ENCODE peak calls at places on chromosomes 11 and 22, in seven cellular contexts. J is heart right ventricle; F is effector memory CD4-positive, alpha-beta T cell; Y is RWPE1; O is transverse colon; K is neural progenitor cell; X is OCI-LY7. W is an unnamed sample.

GRCh38 chr22:39514373-39514973 is 5.9 kb upstream of the ATF4 start:
- DNase-seq in F (no peak), J (no peak), Y (no peak), K (peak), O (peak), X (peak), W (no peak)

GRCh38 chr22:20117656-20118571 is 888 bp upstream of the TRMT2A start:
- DNase-seq in J (peak), Y (no peak), O (peak), K (peak), X (peak), F (peak), W (no peak)

GRCh38 chr11:8942518-8943066 is at the start of gene ASCL3:
- DNase-seq in J (no peak), Y (no peak), K (no peak), O (no peak), F (no peak), X (no peak), W (no peak)

GRCh38 chr11:134510641-134511040 is 98.6 kb upstream of the B3GAT1 start:
- DNase-seq in X (no peak), J (no peak), Y (no peak), K (no peak), O (no peak), F (no peak), W (peak)

GRCh38 chr11:123509737-123510578 is 79.9 kb downstream of the GRAMD1B start:
- DNase-seq in F (no peak), Y (no peak), J (no peak), X (no peak), K (peak), O (no peak), W (no peak)

GRCh38 chr11:94602430-94603372 is 35.5 kb downstream of the PIWIL4 start:
- DNase-seq in K (no peak), J (peak), O (peak), Y (peak), X (peak), F (no peak), W (no peak)

GRCh38 chr22:44393066-44393465 is 80.3 kb upstream of the SHISAL1 start:
- DNase-seq in J (no peak), K (no peak), X (no peak), O (no peak), Y (no peak), F (no peak), W (peak)

GRCh38 chr11:125950696-125951645 is 5.1 kb downstream of the VSIG10L2 start:
- DNase-seq in J (peak), K (no peak), O (peak), X (no peak), Y (no peak), F (no peak), W (no peak)

GRCh38 chr22:41403532-41404318 is 22.0 kb downstream of the TEF start:
- DNase-seq in Y (peak), X (peak), F (peak), O (peak), K (peak), J (peak), W (peak)

GRCh38 chr11:76791861-76792260 is 8.7 kb downstream of the TSKU start:
- DNase-seq in X (no peak), K (no peak), O (no peak), J (no peak), Y (no peak), F (no peak), W (peak)

GRCh38 chr11:65538232-65538914 is 13.5 kb downstream of the SCYL1 start:
- DNase-seq in O (no peak), J (no peak), X (no peak), F (no peak), Y (no peak), K (no peak), W (no peak)

GRCh38 chr11:91314521-91314920 is 910.1 kb upstream of the FAT3 start:
- DNase-seq in O (no peak), K (no peak), X (no peak), Y (no peak), J (no peak), F (no peak), W (no peak)

GRCh38 chr11:120709808-120710207 is 198.3 kb downstream of the GRIK4 start:
- DNase-seq in X (no peak), F (no peak), J (no peak), O (no peak), Y (no peak), K (no peak), W (no peak)

GRCh38 chr11:12640926-12641849 is 33.0 kb upstream of the TEAD1 start:
- DNase-seq in J (no peak), F (peak), K (no peak), O (no peak), Y (no peak), X (no peak), W (no peak)

GRCh38 chr11:132994038-132994502 is 538.2 kb downstream of the OPCML start:
- DNase-seq in O (no peak), X (no peak), F (no peak), Y (no peak), K (peak), J (no peak), W (no peak)

GRCh38 chr22:47369431-47370015 is 607.1 kb downstream of the TBC1D22A start:
- DNase-seq in J (no peak), O (no peak), F (no peak), Y (no peak), K (no peak), X (no peak), W (no peak)

GRCh38 chr11:96424693-96425092 is 34.9 kb downstream of the JRKL start:
- DNase-seq in Y (no peak), O (no peak), J (no peak), X (no peak), F (no peak), K (no peak), W (no peak)

GRCh38 chr11:121696177-121696863 is 243.6 kb upstream of the SORL1-AS1 start:
- DNase-seq in Y (peak), X (no peak), O (no peak), F (no peak), K (no peak), J (peak), W (no peak)

GRCh38 chr11:133239530-133239929 is 292.8 kb downstream of the OPCML start:
- DNase-seq in X (no peak), O (no peak), J (no peak), Y (no peak), F (no peak), K (peak), W (no peak)

GRCh38 chr11:18578975-18579598 is 9.4 kb downstream of the UEVLD start:
- DNase-seq in O (peak), Y (no peak), F (no peak), J (no peak), K (no peak), X (no peak), W (no peak)

GRCh38 chr11:2538951-2539735 is 94.3 kb downstream of the KCNQ1 start:
- DNase-seq in X (no peak), O (peak), Y (no peak), F (no peak), J (no peak), K (no peak), W (peak)

GRCh38 chr22:44985906-44986527 is 23.8 kb downstream of the PHF21B start:
- DNase-seq in K (no peak), Y (no peak), F (no peak), X (no peak), O (no peak), J (no peak), W (no peak)

GRCh38 chr22:28142361-28142801 is 223.3 kb upstream of the PITPNB start:
- DNase-seq in Y (peak), F (no peak), X (no peak), O (no peak), K (peak), J (no peak), W (no peak)

GRCh38 chr11:117771841-117772240 is 25.2 kb downstream of the DSCAML1 start:
- DNase-seq in O (no peak), K (no peak), Y (no peak), X (no peak), J (no peak), F (no peak), W (no peak)
- H3K27ac ChIP-seq in O (no peak), K (no peak), Y (no peak), X (no peak), J (no peak), F (no peak), W (no peak)

GRCh38 chr11:35153280-35153679 is 14.3 kb downstream of the CD44 start:
- DNase-seq in J (no peak), F (no peak), X (no peak), O (no peak), K (no peak), Y (no peak), W (no peak)

GRCh38 chr11:35157814-35158213 is 18.8 kb downstream of the CD44 start:
- DNase-seq in F (no peak), K (no peak), X (no peak), O (no peak), J (no peak), Y (no peak), W (no peak)

GRCh38 chr11:35152575-35152974 is 13.6 kb downstream of the CD44 start:
- DNase-seq in X (no peak), Y (no peak), O (no peak), J (no peak), F (no peak), K (no peak), W (no peak)

GRCh38 chr11:35155677-35156076 is 16.7 kb downstream of the CD44 start:
- DNase-seq in O (no peak), F (no peak), Y (no peak), K (no peak), J (no peak), X (no peak), W (no peak)

DNA sequence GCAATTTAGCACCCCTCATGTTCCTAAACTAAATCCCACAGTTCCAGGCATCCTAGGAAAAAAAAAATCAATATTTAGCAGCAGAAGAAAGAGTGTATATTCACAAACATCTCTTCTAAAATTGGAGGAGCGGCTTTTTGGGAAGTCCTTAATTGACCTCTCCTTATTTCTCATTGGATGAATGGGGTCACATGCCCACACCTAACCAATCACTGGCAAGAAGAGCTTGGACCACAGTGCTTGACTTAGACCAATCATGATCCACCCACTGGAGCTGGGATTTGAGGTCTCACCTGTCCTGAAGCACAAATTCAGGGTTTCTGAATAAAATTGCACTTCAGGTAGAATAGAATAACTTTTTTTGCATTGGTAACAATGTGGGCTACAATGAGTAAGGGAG is 16.0 kb downstream of the CD44 start:
- DNase-seq in X (no peak), J (no peak), O (no peak), Y (no peak), K (no peak), F (no peak), W (no peak)
- H3K27ac ChIP-seq in X (no peak), J (no peak), O (no peak), Y (no peak), K (no peak), F (no peak), W (peak)

GRCh38 chr11:15858881-15859280 is 497.5 kb downstream of the SOX6 start:
- DNase-seq in J (no peak), Y (no peak), K (no peak), F (no peak), O (no peak), X (no peak), W (no peak)

GRCh38 chr11:15850992-15851615 is 505.2 kb downstream of the SOX6 start:
- DNase-seq in X (no peak), O (no peak), Y (no peak), J (no peak), K (no peak), F (no peak), W (no peak)

GRCh38 chr11:15849265-15849664 is 507.1 kb downstream of the SOX6 start:
- DNase-seq in X (no peak), O (no peak), Y (no peak), F (no peak), K (no peak), J (no peak), W (no peak)

GRCh38 chr11:15852179-15852578 is 504.2 kb downstream of the SOX6 start:
- DNase-seq in X (no peak), Y (peak), F (no peak), J (no peak), O (peak), K (no peak), W (no peak)

DNA sequence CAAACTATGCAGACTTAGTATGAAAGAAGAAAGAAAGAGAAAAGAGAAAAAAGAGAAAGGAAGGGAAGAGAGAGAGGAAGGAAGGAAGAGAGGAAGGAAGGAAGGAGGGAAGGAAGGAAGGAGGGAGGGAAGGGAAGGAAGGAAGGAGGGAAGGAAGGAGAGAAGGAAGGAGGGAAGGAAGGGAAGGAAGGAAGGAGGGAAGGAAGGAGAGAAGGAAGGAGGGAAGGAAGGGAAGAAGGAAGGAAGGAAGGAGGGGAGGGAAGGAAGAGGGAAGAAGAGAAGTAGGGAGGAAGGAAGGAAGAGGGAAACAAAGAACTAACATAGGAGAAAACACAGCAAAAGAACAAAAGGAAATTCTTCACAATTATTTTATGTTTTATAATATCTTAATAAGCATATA is 502.1 kb downstream of the SOX6 start:
- DNase-seq in X (no peak), K (no peak), Y (no peak), O (no peak), J (no peak), F (no peak), W (no peak)
- H3K27ac ChIP-seq in X (no peak), K (no peak), Y (no peak), O (no peak), J (no peak), F (no peak), W (no peak)

DNA sequence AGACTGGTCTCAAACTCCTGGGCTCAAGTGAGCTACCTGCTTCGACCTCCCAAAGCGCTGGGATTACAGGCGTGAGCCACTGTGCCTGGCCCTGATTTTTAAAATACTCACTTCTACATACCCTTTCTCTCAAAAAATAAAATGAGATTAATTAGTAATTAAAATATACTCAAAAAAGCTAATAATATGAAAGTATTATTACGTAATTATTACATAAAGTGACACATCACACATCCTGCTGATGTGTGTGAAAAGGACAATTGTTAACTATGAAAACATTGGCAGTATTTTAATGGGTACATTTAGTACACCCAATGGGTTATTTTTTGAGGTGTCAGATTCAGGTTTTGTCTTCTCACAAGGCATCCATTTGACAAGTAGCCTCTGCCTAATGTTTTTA is 21.4 kb upstream of the MICAL3 start:
- DNase-seq in X (no peak), K (no peak), Y (no peak), F (no peak), J (no peak), O (no peak), W (no peak)
- H3K27ac ChIP-seq in X (no peak), K (no peak), Y (no peak), F (no peak), J (no peak), O (no peak), W (no peak)

DNA sequence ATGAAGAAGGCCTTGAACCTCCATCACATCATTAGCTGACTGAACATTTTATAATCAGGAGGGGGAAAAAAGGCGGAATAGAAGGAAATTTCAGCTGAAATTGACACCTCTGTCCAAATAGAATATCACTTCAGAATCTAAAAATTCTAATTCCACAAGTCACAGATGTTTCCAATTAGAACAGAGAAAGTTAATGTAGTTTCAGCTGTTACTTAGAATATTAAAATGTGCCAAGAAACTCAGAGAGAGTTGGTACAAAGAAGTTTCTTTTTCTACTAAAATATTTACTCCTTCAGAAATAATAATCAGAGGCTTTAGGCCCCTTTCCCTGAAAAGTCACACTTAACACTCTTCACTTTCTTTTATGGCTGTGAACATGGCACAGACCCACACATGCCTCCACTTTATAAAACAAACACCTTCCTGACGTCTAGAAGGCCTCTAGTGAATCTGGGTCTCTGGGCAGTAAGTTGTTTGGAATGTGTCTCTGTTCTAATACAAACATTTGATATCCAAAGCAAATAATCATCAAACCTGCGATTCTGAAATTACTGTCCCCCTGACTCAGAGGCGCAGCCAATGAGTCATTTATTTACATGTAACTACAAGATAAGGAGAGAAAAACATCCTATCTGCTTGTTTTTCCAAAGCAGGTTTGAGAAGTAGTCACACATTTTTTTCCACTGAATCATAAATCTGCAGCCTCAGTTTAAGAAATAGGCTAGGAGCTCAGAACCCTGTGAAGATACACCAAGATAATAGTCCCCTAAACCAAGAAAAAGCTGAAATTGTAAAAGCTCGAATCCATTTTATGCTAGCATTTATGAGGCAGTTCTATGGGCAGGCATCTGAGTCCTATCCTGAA is 148.4 kb downstream of the ME3 start:
- DNase-seq in O (no peak), F (no peak), Y (peak), K (no peak), J (no peak), X (no peak), W (peak)
- H3K27ac ChIP-seq in O (peak), F (no peak), Y (no peak), K (no peak), J (peak), X (no peak), W (peak)

GRCh38 chr11:114168691-114169090 is 109.2 kb downstream of the ZBTB16 start:
- DNase-seq in X (peak), O (peak), K (no peak), J (no peak), F (no peak), Y (no peak), W (no peak)

GRCh38 chr11:114166897-114167323 is 107.4 kb downstream of the ZBTB16 start:
- DNase-seq in Y (peak), O (no peak), X (peak), F (no peak), K (no peak), J (no peak), W (no peak)

GRCh38 chr11:114167355-114168085 is 108.0 kb downstream of the ZBTB16 start:
- DNase-seq in J (no peak), X (no peak), K (no peak), O (no peak), F (no peak), Y (no peak), W (no peak)

GRCh38 chr11:114169321-114169749 is 109.8 kb downstream of the ZBTB16 start:
- DNase-seq in X (no peak), K (no peak), Y (no peak), O (no peak), J (no peak), F (no peak), W (no peak)

GRCh38 chr11:114168086-114168448 is 108.6 kb downstream of the ZBTB16 start:
- DNase-seq in K (no peak), O (no peak), J (no peak), X (no peak), Y (no peak), F (no peak), W (no peak)
- H3K27ac ChIP-seq in K (no peak), O (peak), J (peak), X (no peak), Y (peak), F (no peak), W (peak)

GRCh38 chr11:45936655-45937054 is 14.2 kb downstream of the LARGE2 start:
- DNase-seq in X (no peak), F (no peak), O (no peak), K (no peak), Y (no peak), J (no peak), W (no peak)
- H3K27ac ChIP-seq in X (no peak), F (no peak), O (no peak), K (no peak), Y (peak), J (no peak), W (no peak)

GRCh38 chr11:117097567-117098268 is 510 bp downstream of the SIK3 start:
- DNase-seq in K (peak), Y (peak), J (peak), F (no peak), O (peak), X (peak), W (peak)

GRCh38 chr11:117098269-117099231 is at the start of gene SIK3:
- DNase-seq in Y (peak), O (peak), X (peak), F (peak), J (peak), K (peak), W (peak)

GRCh38 chr11:117095301-117096139 is 2.7 kb downstream of the SIK3 start:
- DNase-seq in O (no peak), X (no peak), F (no peak), Y (no peak), K (no peak), J (no peak), W (no peak)

GRCh38 chr11:117096140-117096972 is 1.9 kb downstream of the SIK3 start:
- DNase-seq in X (peak), F (no peak), K (peak), Y (no peak), J (no peak), O (peak), W (no peak)

DNA sequence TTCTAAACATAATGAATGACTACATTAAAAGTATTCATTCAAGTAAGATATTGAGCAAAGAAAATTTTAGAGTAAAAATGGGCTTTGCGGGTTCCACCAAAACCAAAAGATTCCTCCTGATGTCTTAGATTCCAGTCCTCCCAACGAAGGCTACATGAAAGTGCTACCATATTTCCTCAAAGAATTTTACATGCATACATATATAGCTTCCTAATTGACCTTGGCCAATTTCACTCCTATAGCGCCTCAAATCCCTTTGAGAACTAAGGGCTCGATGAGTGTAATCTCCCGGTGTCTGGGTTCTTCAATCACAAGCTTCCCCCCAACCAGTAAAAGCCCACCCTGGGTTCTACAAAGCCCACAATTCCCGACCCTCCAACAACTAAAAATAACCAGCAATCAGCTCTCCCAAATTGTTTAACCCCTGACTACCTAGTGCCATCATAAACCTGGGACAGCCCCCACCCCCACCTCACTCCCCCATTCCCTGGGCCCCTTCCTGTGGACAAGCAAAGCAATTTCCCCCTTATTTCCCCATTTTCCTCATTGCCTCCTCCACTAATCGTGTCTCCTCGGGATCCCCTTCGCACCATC is 1.2 kb downstream of the SIK3 start:
- DNase-seq in O (no peak), F (no peak), Y (no peak), K (no peak), X (peak), J (no peak), W (no peak)
- H3K27ac ChIP-seq in O (peak), F (peak), Y (peak), K (no peak), X (peak), J (peak), W (peak)